ENCODE peak calls at places on chromosomes 12 and 14, in four cellular contexts. E is activated CD4-positive, alpha-beta T cell treated with anti-CD3 and anti-CD28 coated beads, Interleukin-2, amount 50 U/mL, for 24 hours; P is A549; Z is fibroblast of mammary gland. H is an unnamed sample.

GRCh38 chr12:52493172-52493571 is at the start of gene KRT6A:
- DNase-seq in E (no peak), P (no peak), Z (no peak), H (no peak)

GRCh38 chr14:72652179-72652578 is 241.7 kb downstream of the DPF3 start:
- DNase-seq in E (no peak), P (no peak), Z (peak), H (no peak)

GRCh38 chr14:73386342-73386741 is 72.0 kb downstream of the NUMB start:
- DNase-seq in E (no peak), P (no peak), Z (peak), H (no peak)

GRCh38 chr12:58529897-58530296 is 390.4 kb downstream of the LRIG3 start:
- DNase-seq in E (no peak), P (no peak), Z (peak), H (no peak)

GRCh38 chr14:96078687-96079016 is 39.5 kb downstream of the C14orf132 start:
- DNase-seq in E (no peak), P (no peak), Z (no peak), H (no peak)

GRCh38 chr14:103209054-103209453 is 85.8 kb downstream of the TNFAIP2 start:
- DNase-seq in E (no peak), P (peak), Z (no peak), H (peak)

GRCh38 chr12:5432011-5432400 is at the start of gene NTF3:
- DNase-seq in E (no peak), P (no peak), Z (peak), H (no peak)

GRCh38 chr12:53985358-53985899 is 483 bp downstream of the HOXC10 start:
- DNase-seq in E (no peak), P (no peak), Z (no peak), H (no peak)

GRCh38 chr12:124835652-124836410 is 27.8 kb downstream of the SCARB1 start:
- DNase-seq in E (no peak), P (no peak), Z (no peak), H (no peak)

GRCh38 chr14:73752297-73752992 is 38.3 kb upstream of the PNMA1 start:
- DNase-seq in E (no peak), P (peak), Z (peak), H (no peak)

GRCh38 chr14:87233806-87234384 is 759.1 kb downstream of the GALC start:
- DNase-seq in E (no peak), P (no peak), Z (no peak), H (no peak)

GRCh38 chr12:39417916-39418315 is 25.0 kb downstream of the KIF21A start:
- DNase-seq in E (no peak), P (no peak), Z (peak), H (no peak)

GRCh38 chr12:12008232-12008850 is 62.4 kb upstream of the BCL2L14 start:
- DNase-seq in E (no peak), P (no peak), Z (no peak), H (no peak)